ENCODE peak calls at places on chromosomes 16 and 17, in four cellular contexts. One of them, this sample, is unnamed.
A peak's percentile ranks its signal among the peaks of the same experiment; 100 is the strongest.

GRCh38 chr17:63989622-63990345 is 8.4 kb upstream of the PRR29 start:
- DNase-seq in SK-N-SH: no peak
- DNase-seq in PC-3: no peak
- DNase-seq in IMR-90: no peak
- DNase-seq in this sample: no peak

GRCh38 chr17:18182978-18183333 is 672 bp upstream of the ALKBH5 start:
- DNase-seq in SK-N-SH: peak; percentile 83
- DNase-seq in PC-3: peak; percentile 80
- DNase-seq in IMR-90: peak; percentile 78
- DNase-seq in this sample: peak; percentile 92

GRCh38 chr16:4346205-4346781 is 4.8 kb downstream of the PAM16 start:
- DNase-seq in SK-N-SH: no peak
- DNase-seq in PC-3: no peak
- DNase-seq in IMR-90: no peak
- DNase-seq in this sample: no peak

GRCh38 chr17:36850794-36851193 is 86.5 kb upstream of the LHX1 start:
- DNase-seq in SK-N-SH: no peak
- DNase-seq in PC-3: peak; percentile 63
- DNase-seq in IMR-90: peak; percentile 74
- DNase-seq in this sample: peak; percentile 84

GRCh38 chr17:16449121-16449570 is 33.8 kb downstream of the TRPV2 start:
- DNase-seq in SK-N-SH: no peak
- DNase-seq in PC-3: peak; percentile 50
- DNase-seq in IMR-90: peak; percentile 74
- DNase-seq in this sample: peak; percentile 60

GRCh38 chr17:78919816-78920516 is 5.2 kb downstream of the TIMP2 start:
- DNase-seq in SK-N-SH: no peak
- DNase-seq in PC-3: no peak
- DNase-seq in IMR-90: no peak
- DNase-seq in this sample: no peak

GRCh38 chr16:22938647-22939046 is 124.7 kb downstream of the HS3ST2 start:
- DNase-seq in SK-N-SH: no peak
- DNase-seq in PC-3: peak; percentile 23
- DNase-seq in IMR-90: no peak
- DNase-seq in this sample: no peak

GRCh38 chr17:5705081-5705875 is 121.0 kb upstream of the NLRP1 start:
- DNase-seq in SK-N-SH: peak; percentile 36
- DNase-seq in PC-3: no peak
- DNase-seq in IMR-90: peak; percentile 1
- DNase-seq in this sample: no peak

GRCh38 chr16:58970775-58971174 is 236.7 kb upstream of the GOT2 start:
- DNase-seq in SK-N-SH: no peak
- DNase-seq in PC-3: no peak
- DNase-seq in IMR-90: no peak
- DNase-seq in this sample: peak; percentile 26

GRCh38 chr17:36631022-36631421 is 29.6 kb downstream of the MRM1 start:
- DNase-seq in SK-N-SH: no peak
- DNase-seq in PC-3: no peak
- DNase-seq in IMR-90: no peak
- DNase-seq in this sample: no peak

GRCh38 chr17:82964851-82965341 is 114.5 kb upstream of the METRNL start:
- DNase-seq in SK-N-SH: no peak
- DNase-seq in PC-3: no peak
- DNase-seq in IMR-90: no peak
- DNase-seq in this sample: no peak

GRCh38 chr17:51355314-51356083 is 95.2 kb downstream of the UTP18 start:
- DNase-seq in SK-N-SH: peak; percentile 84
- DNase-seq in PC-3: no peak
- DNase-seq in IMR-90: no peak
- DNase-seq in this sample: no peak

GRCh38 chr17:27539794-27540193 is 83.5 kb downstream of the KSR1 start:
- DNase-seq in SK-N-SH: no peak
- DNase-seq in PC-3: no peak
- DNase-seq in IMR-90: no peak
- DNase-seq in this sample: no peak

GRCh38 chr16:19020689-19021088 is 37.0 kb downstream of the TMC7 start:
- DNase-seq in SK-N-SH: no peak
- DNase-seq in PC-3: no peak
- DNase-seq in IMR-90: no peak
- DNase-seq in this sample: no peak

GRCh38 chr16:83802135-83802534 is 5.6 kb upstream of the HSBP1 start:
- DNase-seq in SK-N-SH: no peak
- DNase-seq in PC-3: peak; percentile 93
- DNase-seq in IMR-90: peak; percentile 81
- DNase-seq in this sample: peak; percentile 89

GRCh38 chr16:87305505-87306391 is 11.4 kb downstream of the C16orf95 start:
- DNase-seq in SK-N-SH: no peak
- DNase-seq in PC-3: no peak
- DNase-seq in IMR-90: no peak
- DNase-seq in this sample: peak; percentile 5

GRCh38 chr16:77943770-77944169 is 78.6 kb upstream of the CLEC3A start:
- DNase-seq in SK-N-SH: no peak
- DNase-seq in PC-3: no peak
- DNase-seq in IMR-90: no peak
- DNase-seq in this sample: no peak

GRCh38 chr16:6777624-6778023 is 555.0 kb upstream of the RBFOX1 start:
- DNase-seq in SK-N-SH: no peak
- DNase-seq in PC-3: no peak
- DNase-seq in IMR-90: no peak
- DNase-seq in this sample: no peak

GRCh38 chr16:81548901-81549546 is 104.4 kb downstream of the CMIP start:
- DNase-seq in SK-N-SH: no peak
- DNase-seq in PC-3: no peak
- DNase-seq in IMR-90: no peak
- DNase-seq in this sample: no peak

GRCh38 chr16:79847569-79847968 is 247.0 kb upstream of the MAF start:
- DNase-seq in SK-N-SH: no peak
- DNase-seq in PC-3: no peak
- DNase-seq in IMR-90: no peak
- DNase-seq in this sample: no peak

GRCh38 chr17:1709971-1710806 is at the start of gene TLCD2:
- DNase-seq in SK-N-SH: peak; percentile 87
- DNase-seq in PC-3: peak; percentile 62
- DNase-seq in IMR-90: peak; percentile 65
- DNase-seq in this sample: peak; percentile 82

GRCh38 chr17:2368383-2368782 is 31.1 kb downstream of the SGSM2 start:
- DNase-seq in SK-N-SH: peak; percentile 26
- DNase-seq in PC-3: no peak
- DNase-seq in IMR-90: no peak
- DNase-seq in this sample: no peak

GRCh38 chr17:75864448-75864871 is 9.3 kb upstream of the WBP2 start:
- DNase-seq in SK-N-SH: peak; percentile 35
- DNase-seq in PC-3: no peak
- DNase-seq in IMR-90: peak; percentile 92
- DNase-seq in this sample: peak; percentile 98
- H3K4me1 ChIP-seq in SK-N-SH: no peaks in the 10 kb centered on the region
- H3K4me1 ChIP-seq in PC-3: peaks cover 2% of the 10 kb centered on the region
- H3K4me1 ChIP-seq in IMR-90: peaks cover 12% of the 10 kb centered on the region
- H3K4me1 ChIP-seq in this sample: peaks cover 6% of the 10 kb centered on the region

DNA sequence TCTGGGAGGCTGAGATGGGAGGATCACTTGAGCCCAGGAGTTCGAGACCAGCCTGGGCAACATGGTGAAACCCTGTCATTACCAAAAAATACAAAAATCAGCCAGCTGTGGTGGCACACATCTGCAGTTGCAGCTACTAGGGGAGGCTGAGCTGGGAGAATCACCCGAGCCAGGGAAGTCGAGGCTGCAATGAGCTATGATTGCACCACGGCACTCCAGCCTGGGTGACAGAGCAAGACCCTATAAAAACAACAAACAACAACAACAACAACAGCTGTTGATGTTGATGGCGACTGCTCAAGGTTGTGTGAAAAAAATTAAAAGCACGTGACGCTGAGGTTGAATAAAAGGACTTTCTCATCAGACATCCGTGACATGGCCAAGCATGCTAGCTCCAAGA is 40.8 kb upstream of the CIBAR2 start:
- DNase-seq in SK-N-SH: no peak
- DNase-seq in PC-3: no peak
- DNase-seq in IMR-90: no peak
- DNase-seq in this sample: no peak
- H3K4me2 ChIP-seq in SK-N-SH: no peak overlapping the region
- H3K4me2 ChIP-seq in PC-3: no peak overlapping the region
- H3K4me2 ChIP-seq in IMR-90: no peak overlapping the region
- H3K4me2 ChIP-seq in this sample: no peak overlapping the region

GRCh38 chr17:60079401-60079861 is 710 bp upstream of the HEATR6 start:
- DNase-seq in SK-N-SH: peak; percentile 23
- DNase-seq in PC-3: peak; percentile 58
- DNase-seq in IMR-90: no peak
- DNase-seq in this sample: peak; percentile 49
- H3K4me1 ChIP-seq in SK-N-SH: peaks cover 12% of the 10 kb centered on the region
- H3K4me1 ChIP-seq in PC-3: peaks cover 46% of the 10 kb centered on the region
- H3K4me1 ChIP-seq in IMR-90: peaks cover 26% of the 10 kb centered on the region
- H3K4me1 ChIP-seq in this sample: peaks cover 4% of the 10 kb centered on the region

DNA sequence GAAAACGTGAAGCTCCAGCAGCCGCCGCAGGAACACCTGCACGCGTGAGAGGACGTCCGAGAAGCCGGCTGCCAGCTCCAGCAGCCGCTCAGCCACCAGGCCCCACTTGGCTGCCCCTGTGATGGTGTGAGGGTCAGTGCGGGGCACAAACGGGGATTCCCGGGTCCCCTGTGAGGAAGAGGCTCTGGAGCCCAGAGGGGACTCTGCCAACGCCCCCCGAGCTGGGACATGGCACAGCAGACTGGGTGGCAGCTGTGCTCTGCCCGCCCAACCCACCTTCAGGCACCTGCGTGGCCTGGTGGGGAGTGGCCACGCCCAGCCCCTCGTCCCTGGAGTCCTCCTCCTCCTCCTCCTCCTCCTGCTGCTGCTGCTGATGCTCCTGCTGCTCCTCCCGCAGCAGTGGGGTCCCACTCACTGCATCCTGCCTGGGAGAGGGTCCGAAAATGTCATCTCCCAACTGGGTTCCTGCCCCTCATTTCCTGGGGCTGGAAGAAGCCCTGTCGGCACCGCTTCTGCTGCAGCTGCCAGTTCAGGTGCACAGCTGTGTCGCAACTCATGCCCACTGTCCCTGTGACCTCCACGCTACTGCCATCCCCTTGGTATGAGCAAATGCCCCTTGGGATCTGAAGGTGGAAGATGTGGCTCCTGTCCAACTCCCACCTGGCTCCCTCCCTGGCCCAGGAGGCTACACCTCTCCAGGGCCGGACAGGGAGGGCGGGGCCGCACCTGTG is 27.5 kb downstream of the CTU2 start:
- DNase-seq in SK-N-SH: no peak
- DNase-seq in PC-3: no peak
- DNase-seq in IMR-90: no peak
- DNase-seq in this sample: no peak
- H3K4me2 ChIP-seq in SK-N-SH: no peak overlapping the region
- H3K4me2 ChIP-seq in PC-3: no peak overlapping the region
- H3K4me2 ChIP-seq in IMR-90: no peak overlapping the region
- H3K4me2 ChIP-seq in this sample: no peak overlapping the region

GRCh38 chr16:85002099-85002541 is 9.2 kb downstream of the ZDHHC7 start:
- DNase-seq in SK-N-SH: no peak
- DNase-seq in PC-3: no peak
- DNase-seq in IMR-90: no peak
- DNase-seq in this sample: no peak

GRCh38 chr16:85003723-85004586 is 7.4 kb downstream of the ZDHHC7 start:
- DNase-seq in SK-N-SH: no peak
- DNase-seq in PC-3: no peak
- DNase-seq in IMR-90: no peak
- DNase-seq in this sample: no peak

GRCh38 chr16:85004587-85005205 is 6.6 kb downstream of the ZDHHC7 start:
- DNase-seq in SK-N-SH: no peak
- DNase-seq in PC-3: peak; percentile 71
- DNase-seq in IMR-90: peak; percentile 95
- DNase-seq in this sample: peak; percentile 91

GRCh38 chr16:85003076-85003475 is 8.3 kb downstream of the ZDHHC7 start:
- DNase-seq in SK-N-SH: no peak
- DNase-seq in PC-3: no peak
- DNase-seq in IMR-90: no peak
- DNase-seq in this sample: no peak

GRCh38 chr16:85002643-85003042 is 8.7 kb downstream of the ZDHHC7 start:
- DNase-seq in SK-N-SH: no peak
- DNase-seq in PC-3: no peak
- DNase-seq in IMR-90: no peak
- DNase-seq in this sample: no peak
- H3K4me1 ChIP-seq in SK-N-SH: peaks cover 31% of the 10 kb centered on the region
- H3K4me1 ChIP-seq in PC-3: peaks cover 62% of the 10 kb centered on the region
- H3K4me1 ChIP-seq in IMR-90: peaks cover 51% of the 10 kb centered on the region
- H3K4me1 ChIP-seq in this sample: peaks cover 40% of the 10 kb centered on the region

This sample was measured in mesenchymal stem cell.